ENCODE peak calls at places on chromosomes 2 and 18, in seven cellular contexts. One of them, this sample, is unnamed.

GRCh38 chr18:43238429-43238828 is 38.9 kb downstream of the SYT4 start:
- DNase-seq in SW480: no peak
- DNase-seq in NCI-H774: no peak
- DNase-seq in small intestine: no peak
- DNase-seq in lower lobe of right lung: no peak
- DNase-seq in IMR-90: no peak
- DNase-seq in uterus: no peak
- DNase-seq in this sample: no peak

GRCh38 chr2:203280428-203281064 is 41.7 kb downstream of the CYP20A1 start:
- DNase-seq in uterus: no peak
- DNase-seq in small intestine: no peak
- DNase-seq in lower lobe of right lung: no peak
- DNase-seq in IMR-90: no peak
- DNase-seq in NCI-H774: no peak
- DNase-seq in SW480: no peak
- DNase-seq in this sample: no peak

GRCh38 chr2:140376686-140377085 is 1596.5 kb upstream of the NXPH2 start:
- DNase-seq in small intestine: no peak
- DNase-seq in SW480: no peak
- DNase-seq in lower lobe of right lung: no peak
- DNase-seq in NCI-H774: no peak
- DNase-seq in uterus: no peak
- DNase-seq in IMR-90: no peak
- DNase-seq in this sample: no peak

GRCh38 chr18:54647176-54647575 is 56.1 kb downstream of the DYNAP start:
- DNase-seq in small intestine: peak
- DNase-seq in uterus: no peak
- DNase-seq in NCI-H774: no peak
- DNase-seq in lower lobe of right lung: no peak
- DNase-seq in IMR-90: peak
- DNase-seq in SW480: peak
- DNase-seq in this sample: peak

GRCh38 chr18:5052491-5052890 is 144.6 kb downstream of the AKAIN1 start:
- DNase-seq in uterus: no peak
- DNase-seq in small intestine: no peak
- DNase-seq in IMR-90: no peak
- DNase-seq in NCI-H774: no peak
- DNase-seq in SW480: no peak
- DNase-seq in lower lobe of right lung: no peak
- DNase-seq in this sample: no peak

GRCh38 chr2:232838406-232838874 is 31.6 kb upstream of the SNORC start:
- DNase-seq in small intestine: peak
- DNase-seq in NCI-H774: no peak
- DNase-seq in SW480: peak
- DNase-seq in lower lobe of right lung: no peak
- DNase-seq in IMR-90: peak
- DNase-seq in uterus: no peak
- DNase-seq in this sample: no peak

GRCh38 chr2:121541495-121541894 is 10.8 kb downstream of the RNU4ATAC start:
- DNase-seq in SW480: no peak
- DNase-seq in uterus: no peak
- DNase-seq in IMR-90: no peak
- DNase-seq in lower lobe of right lung: no peak
- DNase-seq in small intestine: no peak
- DNase-seq in NCI-H774: no peak
- DNase-seq in this sample: no peak

GRCh38 chr2:239745790-239746308 is 279.3 kb downstream of the NDUFA10 start:
- DNase-seq in lower lobe of right lung: no peak
- DNase-seq in uterus: no peak
- DNase-seq in NCI-H774: no peak
- DNase-seq in small intestine: no peak
- DNase-seq in SW480: no peak
- DNase-seq in IMR-90: no peak
- DNase-seq in this sample: no peak

GRCh38 chr18:2982452-2983172 is 30.3 kb downstream of the LPIN2 start:
- DNase-seq in IMR-90: no peak
- DNase-seq in lower lobe of right lung: no peak
- DNase-seq in uterus: no peak
- DNase-seq in SW480: no peak
- DNase-seq in NCI-H774: no peak
- DNase-seq in small intestine: peak
- DNase-seq in this sample: no peak

GRCh38 chr2:154912215-154912614 is 213.7 kb downstream of the KCNJ3 start:
- DNase-seq in NCI-H774: no peak
- DNase-seq in SW480: no peak
- DNase-seq in IMR-90: no peak
- DNase-seq in lower lobe of right lung: no peak
- DNase-seq in small intestine: peak
- DNase-seq in uterus: no peak
- DNase-seq in this sample: no peak

GRCh38 chr2:66495788-66496640 is 61.1 kb downstream of the MEIS1 start:
- DNase-seq in small intestine: no peak
- DNase-seq in NCI-H774: no peak
- DNase-seq in uterus: peak
- DNase-seq in lower lobe of right lung: no peak
- DNase-seq in SW480: no peak
- DNase-seq in IMR-90: peak
- DNase-seq in this sample: no peak

GRCh38 chr2:132469095-132469494 is 52.5 kb downstream of the GPR39 start:
- DNase-seq in NCI-H774: no peak
- DNase-seq in small intestine: no peak
- DNase-seq in uterus: no peak
- DNase-seq in IMR-90: no peak
- DNase-seq in lower lobe of right lung: no peak
- DNase-seq in SW480: no peak
- DNase-seq in this sample: no peak

GRCh38 chr2:19989681-19990415 is at the start of gene WDR35:
- DNase-seq in lower lobe of right lung: peak
- DNase-seq in NCI-H774: peak
- DNase-seq in small intestine: peak
- DNase-seq in SW480: peak
- DNase-seq in IMR-90: peak
- DNase-seq in uterus: peak
- DNase-seq in this sample: peak

GRCh38 chr2:102615620-102616436 is 3.5 kb upstream of the SLC9A2 start:
- DNase-seq in SW480: peak
- DNase-seq in lower lobe of right lung: peak
- DNase-seq in uterus: no peak
- DNase-seq in small intestine: peak
- DNase-seq in NCI-H774: peak
- DNase-seq in IMR-90: peak
- DNase-seq in this sample: peak

GRCh38 chr2:24304098-24304497 is 56.2 kb downstream of the ITSN2 start:
- DNase-seq in IMR-90: peak
- DNase-seq in small intestine: no peak
- DNase-seq in NCI-H774: peak
- DNase-seq in uterus: peak
- DNase-seq in SW480: no peak
- DNase-seq in lower lobe of right lung: peak
- DNase-seq in this sample: no peak

GRCh38 chr2:176744156-176744555 is 468.4 kb upstream of the HNRNPA3 start:
- DNase-seq in SW480: no peak
- DNase-seq in small intestine: peak
- DNase-seq in NCI-H774: peak
- DNase-seq in IMR-90: no peak
- DNase-seq in lower lobe of right lung: no peak
- DNase-seq in uterus: no peak
- DNase-seq in this sample: no peak

GRCh38 chr2:102241616-102242260 is 54.9 kb downstream of the IL1RL2 start:
- DNase-seq in NCI-H774: no peak
- DNase-seq in small intestine: no peak
- DNase-seq in uterus: no peak
- DNase-seq in SW480: no peak
- DNase-seq in lower lobe of right lung: no peak
- DNase-seq in IMR-90: no peak
- DNase-seq in this sample: no peak

GRCh38 chr2:120812866-120813265 is 77.2 kb downstream of the GLI2 start:
- DNase-seq in uterus: no peak
- DNase-seq in SW480: no peak
- DNase-seq in lower lobe of right lung: no peak
- DNase-seq in small intestine: no peak
- DNase-seq in IMR-90: no peak
- DNase-seq in NCI-H774: no peak
- DNase-seq in this sample: no peak

GRCh38 chr2:10411557-10411956 is 36.6 kb downstream of the ODC1 start:
- DNase-seq in lower lobe of right lung: no peak
- DNase-seq in SW480: no peak
- DNase-seq in NCI-H774: no peak
- DNase-seq in IMR-90: no peak
- DNase-seq in small intestine: no peak
- DNase-seq in uterus: no peak
- DNase-seq in this sample: no peak

GRCh38 chr18:13245481-13246000 is 27.0 kb downstream of the LDLRAD4 start:
- DNase-seq in IMR-90: no peak
- DNase-seq in lower lobe of right lung: peak
- DNase-seq in SW480: no peak
- DNase-seq in uterus: no peak
- DNase-seq in small intestine: peak
- DNase-seq in NCI-H774: peak
- DNase-seq in this sample: no peak

GRCh38 chr18:35477974-35478373 is 19.8 kb downstream of the INO80C start:
- DNase-seq in SW480: no peak
- DNase-seq in uterus: no peak
- DNase-seq in lower lobe of right lung: no peak
- DNase-seq in IMR-90: no peak
- DNase-seq in NCI-H774: no peak
- DNase-seq in small intestine: no peak
- DNase-seq in this sample: no peak

This sample was measured in neuronal stem cell.